ENCODE peak calls at places on chromosome 3, in ten cellular contexts. One of them, this sample, is unnamed.

GRCh38 chr3:45821127-45821526 is 20.8 kb downstream of the LZTFL1 start:
- DNase-seq in NCI-H2081: no peak
- DNase-seq in activated naive CD8-positive, alpha-beta T cell treated with anti-CD3 and anti-CD28 coated beads, Interleukin-2, amount 50 U/mL, for 16 hours: no peak
- DNase-seq in progenitor cell of endocrine pancreas: no peak
- DNase-seq in MCF 10A: no peak
- DNase-seq in LoVo: no peak
- DNase-seq in ACHN: no peak
- DNase-seq in hypothalamus: no peak
- DNase-seq in HEK293T: no peak
- DNase-seq in stimulated activated CD8-positive, alpha-beta memory T cell treated with anti-CD3 and anti-CD28 coated beads, Interleukin-4, amount 100 ng/mL, for 4 hours: no peak
- DNase-seq in this sample: no peak

GRCh38 chr3:16529264-16529663 is 15.8 kb upstream of the RFTN1 start:
- DNase-seq in NCI-H2081: no peak
- DNase-seq in activated naive CD8-positive, alpha-beta T cell treated with anti-CD3 and anti-CD28 coated beads, Interleukin-2, amount 50 U/mL, for 16 hours: no peak
- DNase-seq in progenitor cell of endocrine pancreas: no peak
- DNase-seq in MCF 10A: no peak
- DNase-seq in LoVo: no peak
- DNase-seq in ACHN: no peak
- DNase-seq in hypothalamus: no peak
- DNase-seq in HEK293T: no peak
- DNase-seq in stimulated activated CD8-positive, alpha-beta memory T cell treated with anti-CD3 and anti-CD28 coated beads, Interleukin-4, amount 100 ng/mL, for 4 hours: no peak
- DNase-seq in this sample: no peak

GRCh38 chr3:139318431-139318816 is 25.4 kb upstream of the MRPS22 start:
- DNase-seq in NCI-H2081: peak
- DNase-seq in activated naive CD8-positive, alpha-beta T cell treated with anti-CD3 and anti-CD28 coated beads, Interleukin-2, amount 50 U/mL, for 16 hours: no peak
- DNase-seq in progenitor cell of endocrine pancreas: no peak
- DNase-seq in MCF 10A: peak
- DNase-seq in LoVo: peak
- DNase-seq in ACHN: no peak
- DNase-seq in hypothalamus: no peak
- DNase-seq in HEK293T: no peak
- DNase-seq in stimulated activated CD8-positive, alpha-beta memory T cell treated with anti-CD3 and anti-CD28 coated beads, Interleukin-4, amount 100 ng/mL, for 4 hours: no peak
- DNase-seq in this sample: no peak

GRCh38 chr3:128787256-128788253 is 61.6 kb downstream of the RAB7A start:
- DNase-seq in NCI-H2081: peak
- DNase-seq in activated naive CD8-positive, alpha-beta T cell treated with anti-CD3 and anti-CD28 coated beads, Interleukin-2, amount 50 U/mL, for 16 hours: no peak
- DNase-seq in progenitor cell of endocrine pancreas: no peak
- DNase-seq in MCF 10A: peak
- DNase-seq in LoVo: peak
- DNase-seq in ACHN: peak
- DNase-seq in hypothalamus: no peak
- DNase-seq in HEK293T: peak
- DNase-seq in stimulated activated CD8-positive, alpha-beta memory T cell treated with anti-CD3 and anti-CD28 coated beads, Interleukin-4, amount 100 ng/mL, for 4 hours: no peak
- DNase-seq in this sample: no peak

GRCh38 chr3:150252462-150252861 is 155.6 kb upstream of the TSC22D2 start:
- DNase-seq in NCI-H2081: no peak
- DNase-seq in activated naive CD8-positive, alpha-beta T cell treated with anti-CD3 and anti-CD28 coated beads, Interleukin-2, amount 50 U/mL, for 16 hours: no peak
- DNase-seq in progenitor cell of endocrine pancreas: no peak
- DNase-seq in MCF 10A: no peak
- DNase-seq in LoVo: no peak
- DNase-seq in ACHN: no peak
- DNase-seq in hypothalamus: no peak
- DNase-seq in HEK293T: no peak
- DNase-seq in stimulated activated CD8-positive, alpha-beta memory T cell treated with anti-CD3 and anti-CD28 coated beads, Interleukin-4, amount 100 ng/mL, for 4 hours: no peak
- DNase-seq in this sample: no peak

GRCh38 chr3:194270627-194271458 is 80.3 kb downstream of the CPN2 start:
- DNase-seq in NCI-H2081: no peak
- DNase-seq in activated naive CD8-positive, alpha-beta T cell treated with anti-CD3 and anti-CD28 coated beads, Interleukin-2, amount 50 U/mL, for 16 hours: no peak
- DNase-seq in progenitor cell of endocrine pancreas: no peak
- DNase-seq in MCF 10A: peak
- DNase-seq in LoVo: no peak
- DNase-seq in ACHN: no peak
- DNase-seq in hypothalamus: peak
- DNase-seq in HEK293T: no peak
- DNase-seq in stimulated activated CD8-positive, alpha-beta memory T cell treated with anti-CD3 and anti-CD28 coated beads, Interleukin-4, amount 100 ng/mL, for 4 hours: no peak
- DNase-seq in this sample: no peak

GRCh38 chr3:31077021-31077601 is 182.7 kb upstream of the GADL1 start:
- DNase-seq in NCI-H2081: no peak
- DNase-seq in activated naive CD8-positive, alpha-beta T cell treated with anti-CD3 and anti-CD28 coated beads, Interleukin-2, amount 50 U/mL, for 16 hours: no peak
- DNase-seq in progenitor cell of endocrine pancreas: no peak
- DNase-seq in MCF 10A: peak
- DNase-seq in LoVo: peak
- DNase-seq in ACHN: peak
- DNase-seq in hypothalamus: no peak
- DNase-seq in HEK293T: no peak
- DNase-seq in stimulated activated CD8-positive, alpha-beta memory T cell treated with anti-CD3 and anti-CD28 coated beads, Interleukin-4, amount 100 ng/mL, for 4 hours: no peak
- DNase-seq in this sample: peak

GRCh38 chr3:172021165-172021564 is 18.2 kb upstream of the FNDC3B start:
- DNase-seq in NCI-H2081: no peak
- DNase-seq in activated naive CD8-positive, alpha-beta T cell treated with anti-CD3 and anti-CD28 coated beads, Interleukin-2, amount 50 U/mL, for 16 hours: no peak
- DNase-seq in progenitor cell of endocrine pancreas: no peak
- DNase-seq in MCF 10A: no peak
- DNase-seq in LoVo: no peak
- DNase-seq in ACHN: no peak
- DNase-seq in hypothalamus: no peak
- DNase-seq in HEK293T: no peak
- DNase-seq in stimulated activated CD8-positive, alpha-beta memory T cell treated with anti-CD3 and anti-CD28 coated beads, Interleukin-4, amount 100 ng/mL, for 4 hours: no peak
- DNase-seq in this sample: no peak

GRCh38 chr3:42667096-42667522 is 13.6 kb downstream of the ZBTB47 start:
- DNase-seq in NCI-H2081: no peak
- DNase-seq in activated naive CD8-positive, alpha-beta T cell treated with anti-CD3 and anti-CD28 coated beads, Interleukin-2, amount 50 U/mL, for 16 hours: no peak
- DNase-seq in progenitor cell of endocrine pancreas: peak
- DNase-seq in MCF 10A: no peak
- DNase-seq in LoVo: no peak
- DNase-seq in ACHN: no peak
- DNase-seq in hypothalamus: no peak
- DNase-seq in HEK293T: no peak
- DNase-seq in stimulated activated CD8-positive, alpha-beta memory T cell treated with anti-CD3 and anti-CD28 coated beads, Interleukin-4, amount 100 ng/mL, for 4 hours: no peak
- DNase-seq in this sample: no peak

GRCh38 chr3:191136347-191136746 is 62.7 kb upstream of the OSTN start:
- DNase-seq in NCI-H2081: no peak
- DNase-seq in activated naive CD8-positive, alpha-beta T cell treated with anti-CD3 and anti-CD28 coated beads, Interleukin-2, amount 50 U/mL, for 16 hours: no peak
- DNase-seq in progenitor cell of endocrine pancreas: no peak
- DNase-seq in MCF 10A: peak
- DNase-seq in LoVo: no peak
- DNase-seq in ACHN: peak
- DNase-seq in hypothalamus: no peak
- DNase-seq in HEK293T: peak
- DNase-seq in stimulated activated CD8-positive, alpha-beta memory T cell treated with anti-CD3 and anti-CD28 coated beads, Interleukin-4, amount 100 ng/mL, for 4 hours: no peak
- DNase-seq in this sample: no peak